ENCODE peak calls at places on chromosomes 2 and 18, in eight cellular contexts. K, M, J, S, G, E, H and Q are unnamed samples.

GRCh38 chr2:141311430-141311829 is 819.4 kb downstream of the LRP1B start:
- DNase-seq in G (no peak), E (no peak), M (no peak), H (no peak), S (no peak), K (no peak), J (no peak), Q (no peak)

GRCh38 chr2:75047189-75047812 is 88.9 kb downstream of the POLE4 start:
- DNase-seq in J (no peak), K (no peak), E (no peak), S (peak), M (peak), H (peak), G (no peak), Q (no peak)

GRCh38 chr18:79299711-79300110 is 96.0 kb upstream of the NFATC1 start:
- DNase-seq in E (no peak), H (no peak), G (no peak), J (no peak), M (no peak), K (no peak), S (no peak), Q (no peak)

GRCh38 chr2:95030496-95030895 is 5.0 kb downstream of the MAL start:
- DNase-seq in M (no peak), H (no peak), G (no peak), K (no peak), E (no peak), S (no peak), J (no peak), Q (no peak)

GRCh38 chr2:12824304-12824761 is 107.6 kb downstream of the TRIB2 start:
- DNase-seq in S (peak), E (no peak), H (peak), K (no peak), J (peak), G (peak), M (peak), Q (no peak)

GRCh38 chr18:23306842-23307241 is 146.2 kb upstream of the RIOK3 start:
- DNase-seq in H (no peak), G (no peak), M (no peak), J (peak), E (no peak), K (no peak), S (no peak), Q (no peak)

GRCh38 chr2:6955523-6956136 is 38.4 kb downstream of the RNF144A start:
- DNase-seq in H (peak), K (no peak), G (no peak), E (no peak), S (no peak), J (no peak), M (no peak), Q (no peak)

GRCh38 chr2:22904126-22904684 is 480.8 kb upstream of the KLHL29 start:
- DNase-seq in G (peak), E (no peak), S (no peak), M (no peak), H (peak), K (no peak), J (no peak), Q (no peak)

GRCh38 chr2:8190279-8190678 is 491.6 kb upstream of the ID2 start:
- DNase-seq in S (no peak), M (no peak), H (no peak), K (no peak), G (no peak), J (no peak), E (no peak), Q (no peak)

GRCh38 chr2:110206056-110206455 is 1.2 kb upstream of the NPHP1 start:
- DNase-seq in K (no peak), G (no peak), M (no peak), H (peak), E (no peak), S (peak), J (no peak), Q (no peak)

GRCh38 chr2:117432746-117433145 is 381.7 kb upstream of the DDX18 start:
- DNase-seq in K (no peak), G (no peak), E (no peak), M (no peak), S (no peak), J (no peak), H (no peak), Q (no peak)

GRCh38 chr2:218166791-218167190 is at the start of gene CXCR1:
- DNase-seq in G (no peak), K (peak), E (no peak), H (no peak), S (no peak), J (no peak), M (no peak), Q (no peak)

GRCh38 chr2:27638023-27638637 is 9.3 kb downstream of the GPN1 start:
- DNase-seq in H (peak), J (no peak), E (no peak), M (peak), G (no peak), K (no peak), S (peak), Q (no peak)

GRCh38 chr18:11802160-11802559 is 49.1 kb upstream of the CHMP1B start:
- DNase-seq in H (no peak), K (no peak), J (no peak), S (no peak), M (no peak), E (no peak), G (no peak), Q (no peak)

GRCh38 chr2:50006327-50006726 is 852.0 kb upstream of the FSHR start:
- DNase-seq in J (no peak), K (no peak), H (no peak), G (no peak), M (no peak), S (no peak), E (no peak), Q (no peak)

GRCh38 chr2:42290005-42290404 is 71.0 kb downstream of the COX7A2L start:
- DNase-seq in K (no peak), E (no peak), S (no peak), G (no peak), H (no peak), M (no peak), J (no peak), Q (no peak)
- H3K4me3 ChIP-seq in K (no peak), E (no peak), S (no peak), G (no peak), H (no peak), M (no peak), J (no peak), Q (no peak)

DNA sequence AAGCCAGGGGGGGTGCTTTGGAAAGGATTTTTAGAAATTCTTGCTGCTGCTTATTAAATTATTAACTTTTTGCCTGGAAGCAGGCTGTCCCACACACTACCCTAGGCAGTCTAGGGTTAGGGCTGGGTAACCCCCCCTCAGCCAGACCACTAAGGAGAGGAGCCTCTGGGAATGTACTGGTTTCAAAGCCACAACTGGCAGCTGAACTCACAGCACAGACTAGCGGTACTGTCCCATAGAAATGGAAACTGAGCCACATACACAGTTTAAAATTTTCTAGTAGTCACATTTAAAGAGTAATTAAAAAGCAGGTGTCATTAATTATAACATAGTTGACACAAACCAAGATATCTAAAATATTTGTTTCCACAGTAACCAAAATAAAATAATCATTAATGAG is 50.1 kb downstream of the SPRED2 start:
- DNase-seq in S (no peak), G (no peak), K (no peak), J (no peak), E (no peak), M (no peak), H (no peak), Q (no peak)
- H3K4me3 ChIP-seq in S (no peak), G (no peak), K (peak), J (no peak), E (no peak), M (no peak), H (peak), Q (no peak)

GRCh38 chr2:70790079-70790963 is at the start of gene FIGLA:
- DNase-seq in H (no peak), M (no peak), E (peak), G (no peak), K (no peak), J (peak), S (no peak), Q (no peak)
- H3K4me3 ChIP-seq in H (peak), M (no peak), E (peak), G (no peak), K (peak), J (no peak), S (no peak), Q (no peak)

GRCh38 chr2:189175869-189176431 is 3.6 kb downstream of the COL5A2 start:
- DNase-seq in H (peak), M (no peak), E (no peak), G (no peak), J (no peak), K (no peak), S (no peak), Q (no peak)
- H3K4me3 ChIP-seq in H (peak), M (peak), E (no peak), G (peak), J (no peak), K (no peak), S (peak), Q (no peak)

DNA sequence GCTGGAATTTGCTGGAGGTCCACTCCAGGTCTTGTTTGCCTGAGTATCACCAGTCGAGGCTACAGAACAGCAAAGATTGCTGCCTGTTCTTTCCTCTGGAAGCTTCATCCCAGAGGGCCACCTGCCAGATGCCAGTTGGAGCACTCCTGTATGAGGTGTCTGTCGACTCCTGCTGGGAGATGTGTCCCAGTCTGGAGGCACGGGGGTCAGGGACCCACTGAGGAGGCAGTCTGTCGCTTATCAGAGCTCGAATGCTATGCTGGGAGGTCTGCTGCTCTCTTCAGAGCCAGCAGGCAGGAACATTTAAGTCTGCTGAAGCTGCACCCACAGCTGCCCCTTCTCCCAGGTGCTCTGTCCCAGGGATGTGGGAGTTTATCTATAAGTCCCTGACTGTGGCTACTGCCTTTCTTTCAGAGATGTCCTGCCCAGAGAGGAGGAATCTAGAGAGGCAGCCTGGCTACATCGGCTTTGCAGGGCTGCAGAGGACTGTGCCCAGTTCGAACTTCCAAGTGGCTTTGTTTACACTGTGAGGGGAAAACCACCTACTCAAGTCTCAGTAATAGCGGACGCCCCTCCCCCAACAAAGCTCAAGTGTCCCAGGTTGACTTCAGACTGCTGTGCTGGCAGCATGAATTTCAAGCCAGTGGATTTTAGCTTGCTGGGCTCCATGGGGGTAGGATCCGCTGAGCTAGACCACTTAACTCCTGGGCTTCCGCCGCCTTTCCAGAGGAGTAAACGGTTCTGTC is 301.1 kb downstream of the ERBB4 start:
- DNase-seq in G (no peak), K (no peak), M (no peak), J (no peak), H (no peak), S (no peak), E (peak), Q (no peak)
- H3K4me3 ChIP-seq in G (no peak), K (no peak), M (no peak), J (no peak), H (no peak), S (no peak), E (no peak), Q (no peak)

GRCh38 chr2:47056374-47056773 is 98.7 kb downstream of the STPG4 start:
- DNase-seq in M (peak), S (peak), K (no peak), H (peak), G (peak), E (peak), J (no peak), Q (no peak)
- H3K4me3 ChIP-seq in M (no peak), S (no peak), K (no peak), H (no peak), G (no peak), E (no peak), J (no peak), Q (no peak)

GRCh38 chr2:168552450-168552856 is 96.4 kb downstream of the CERS6 start:
- DNase-seq in E (no peak), J (no peak), H (no peak), K (no peak), G (no peak), M (no peak), S (no peak), Q (peak)
- H3K4me3 ChIP-seq in E (no peak), J (no peak), H (no peak), K (no peak), G (no peak), M (no peak), S (no peak), Q (no peak)

GRCh38 chr2:85746313-85747004 is 7.3 kb upstream of the ATOH8 start:
- DNase-seq in K (no peak), G (no peak), H (peak), J (no peak), E (no peak), M (no peak), S (no peak), Q (no peak)

GRCh38 chr2:85744055-85744454 is 9.7 kb upstream of the ATOH8 start:
- DNase-seq in M (no peak), E (no peak), G (no peak), K (no peak), H (peak), S (no peak), J (no peak), Q (no peak)

GRCh38 chr2:85743304-85743978 is 10.3 kb upstream of the ATOH8 start:
- DNase-seq in J (peak), E (no peak), K (no peak), S (peak), H (peak), G (peak), M (no peak), Q (no peak)

GRCh38 chr2:85745619-85746018 is 8.2 kb upstream of the ATOH8 start:
- DNase-seq in S (no peak), M (no peak), K (no peak), J (no peak), H (no peak), G (no peak), E (no peak), Q (no peak)

GRCh38 chr2:85744771-85745601 is 8.8 kb upstream of the ATOH8 start:
- DNase-seq in G (peak), S (peak), M (peak), E (no peak), K (no peak), H (peak), J (no peak), Q (no peak)
- H3K4me3 ChIP-seq in G (no peak), S (no peak), M (peak), E (no peak), K (no peak), H (peak), J (no peak), Q (no peak)

DNA sequence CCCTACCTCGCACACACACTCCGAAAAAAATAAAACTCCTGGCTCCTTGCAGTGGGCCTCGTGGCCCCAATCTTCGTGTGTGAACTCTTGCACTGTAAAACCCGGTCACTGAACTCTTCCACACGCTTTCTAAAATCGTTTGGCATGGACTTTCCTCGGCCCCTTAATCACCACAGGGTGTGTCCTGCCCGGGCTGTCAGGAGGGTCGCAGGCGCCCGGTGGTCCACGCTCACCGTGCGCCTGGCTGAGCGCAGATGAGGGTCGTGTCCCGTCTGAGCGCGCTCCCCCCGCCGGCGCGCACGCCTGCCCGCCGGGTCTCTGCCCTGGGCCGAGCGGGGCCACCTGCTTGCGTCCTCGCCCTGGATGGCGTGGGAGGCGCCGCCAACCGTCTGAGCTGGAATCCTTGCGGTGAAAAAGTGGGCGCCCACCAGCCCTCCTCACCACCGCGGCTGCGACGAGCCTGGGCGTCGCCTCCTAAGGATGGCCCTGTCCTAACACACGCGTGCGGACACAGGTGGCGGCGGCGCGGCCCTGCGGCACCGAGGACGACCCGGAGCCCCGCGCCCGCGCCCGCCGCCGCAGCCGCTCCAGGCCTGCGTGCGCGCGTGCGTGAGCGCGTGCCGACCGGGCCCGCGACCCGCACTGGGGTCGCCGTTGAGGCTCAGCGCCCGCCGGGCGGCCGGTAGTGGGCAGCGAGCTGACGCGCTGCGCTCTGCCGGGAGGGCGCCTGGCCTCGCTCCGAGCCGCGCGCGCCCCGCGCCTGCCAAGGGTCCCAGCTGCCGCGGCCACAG is 126.5 kb downstream of the ARHGEF4 start:
- DNase-seq in G (no peak), M (no peak), E (no peak), H (no peak), K (no peak), J (no peak), S (no peak), Q (no peak)
- H3K4me3 ChIP-seq in G (no peak), M (no peak), E (no peak), H (no peak), K (no peak), J (no peak), S (no peak), Q (no peak)